ENCODE peak calls at places on chromosomes 7 and 10, in seven cellular contexts. One of them, this sample, is unnamed.

GRCh38 chr7:107813524-107813923 is 10.5 kb upstream of the SLC26A3 start:
- DNase-seq in nephron progenitor cell: no peak
- DNase-seq in skeletal muscle cell: no peak
- DNase-seq in fibroblast of the aortic adventitia: no peak
- DNase-seq in fibroblast of pulmonary artery: no peak
- DNase-seq in effector memory CD4-positive, alpha-beta T cell: no peak
- DNase-seq in kidney glomerular epithelial cell: no peak
- DNase-seq in this sample: no peak

GRCh38 chr10:71269301-71270288 is 49.5 kb upstream of the SLC29A3 start:
- DNase-seq in fibroblast of pulmonary artery: peak
- DNase-seq in effector memory CD4-positive, alpha-beta T cell: no peak
- DNase-seq in skeletal muscle cell: no peak
- DNase-seq in kidney glomerular epithelial cell: peak
- DNase-seq in nephron progenitor cell: peak
- DNase-seq in fibroblast of the aortic adventitia: peak
- DNase-seq in this sample: no peak

GRCh38 chr10:11378835-11379234 is 232.6 kb downstream of the USP6NL start:
- DNase-seq in nephron progenitor cell: no peak
- DNase-seq in kidney glomerular epithelial cell: no peak
- DNase-seq in fibroblast of pulmonary artery: no peak
- DNase-seq in fibroblast of the aortic adventitia: no peak
- DNase-seq in skeletal muscle cell: no peak
- DNase-seq in effector memory CD4-positive, alpha-beta T cell: no peak
- DNase-seq in this sample: no peak

GRCh38 chr7:151244156-151244870 is 4.2 kb downstream of the SMARCD3 start:
- DNase-seq in effector memory CD4-positive, alpha-beta T cell: peak
- DNase-seq in skeletal muscle cell: no peak
- DNase-seq in nephron progenitor cell: peak
- DNase-seq in fibroblast of pulmonary artery: peak
- DNase-seq in kidney glomerular epithelial cell: peak
- DNase-seq in fibroblast of the aortic adventitia: peak
- DNase-seq in this sample: peak

GRCh38 chr7:40324889-40325288 is 190.1 kb downstream of the SUGCT start:
- DNase-seq in fibroblast of pulmonary artery: no peak
- DNase-seq in skeletal muscle cell: no peak
- DNase-seq in fibroblast of the aortic adventitia: peak
- DNase-seq in effector memory CD4-positive, alpha-beta T cell: no peak
- DNase-seq in nephron progenitor cell: no peak
- DNase-seq in kidney glomerular epithelial cell: no peak
- DNase-seq in this sample: no peak

GRCh38 chr7:17298840-17299476 is 506 bp downstream of the AHR start:
- DNase-seq in skeletal muscle cell: no peak
- DNase-seq in effector memory CD4-positive, alpha-beta T cell: peak
- DNase-seq in fibroblast of the aortic adventitia: no peak
- DNase-seq in fibroblast of pulmonary artery: peak
- DNase-seq in kidney glomerular epithelial cell: no peak
- DNase-seq in nephron progenitor cell: peak
- DNase-seq in this sample: peak

GRCh38 chr7:104126411-104126841 is 81.4 kb downstream of the ORC5 start:
- DNase-seq in kidney glomerular epithelial cell: no peak
- DNase-seq in fibroblast of pulmonary artery: no peak
- DNase-seq in nephron progenitor cell: no peak
- DNase-seq in skeletal muscle cell: no peak
- DNase-seq in effector memory CD4-positive, alpha-beta T cell: no peak
- DNase-seq in fibroblast of the aortic adventitia: no peak
- DNase-seq in this sample: no peak

GRCh38 chr7:121079425-121080169 is 91.1 kb downstream of the CPED1 start:
- DNase-seq in skeletal muscle cell: no peak
- DNase-seq in nephron progenitor cell: no peak
- DNase-seq in fibroblast of the aortic adventitia: peak
- DNase-seq in fibroblast of pulmonary artery: peak
- DNase-seq in effector memory CD4-positive, alpha-beta T cell: no peak
- DNase-seq in kidney glomerular epithelial cell: peak
- DNase-seq in this sample: peak

GRCh38 chr7:87312215-87312865 is 33.1 kb upstream of the CROT start:
- DNase-seq in skeletal muscle cell: peak
- DNase-seq in nephron progenitor cell: peak
- DNase-seq in kidney glomerular epithelial cell: peak
- DNase-seq in effector memory CD4-positive, alpha-beta T cell: peak
- DNase-seq in fibroblast of pulmonary artery: peak
- DNase-seq in fibroblast of the aortic adventitia: peak
- DNase-seq in this sample: peak

GRCh38 chr7:151248191-151249033 is at the start of gene SMARCD3:
- DNase-seq in fibroblast of pulmonary artery: peak
- DNase-seq in kidney glomerular epithelial cell: peak
- DNase-seq in skeletal muscle cell: no peak
- DNase-seq in effector memory CD4-positive, alpha-beta T cell: no peak
- DNase-seq in fibroblast of the aortic adventitia: peak
- DNase-seq in nephron progenitor cell: peak
- DNase-seq in this sample: peak

This sample was measured in ACHN.